ENCODE peak calls at places on chromosomes 3 and 15, in nine cellular contexts. Y is HFFc6, H is nucleus accumbens, Q is NCI-H1048, O is HEK293T, N is astrocyte of the spinal cord, V is AG09309, F is GM23248, A is SK-N-DZ. P is an unnamed sample.

GRCh38 chr3:127667119-127667681 is 5.6 kb upstream of the ABTB1 start:
- DNase-seq in Q (no peak), A (no peak), Y (no peak), O (no peak), N (no peak), V (no peak), F (no peak), H (no peak), P (no peak)

GRCh38 chr15:22979069-22979698 is 984 bp downstream of the CYFIP1 start:
- DNase-seq in Q (no peak), N (peak), H (no peak), Y (peak), F (peak), V (no peak), O (peak), A (peak), P (peak)

GRCh38 chr3:46442591-46443530 is 21.8 kb downstream of the LTF start:
- DNase-seq in O (no peak), N (peak), V (no peak), Q (no peak), F (peak), A (no peak), Y (peak), H (no peak), P (peak)

GRCh38 chr3:111292117-111292516 is 220.5 kb downstream of the NECTIN3 start:
- DNase-seq in Y (no peak), N (no peak), O (no peak), H (no peak), F (no peak), Q (no peak), V (no peak), A (no peak), P (no peak)

GRCh38 chr15:69090197-69090948 is 70.1 kb upstream of the GLCE start:
- DNase-seq in V (no peak), Q (no peak), F (peak), A (peak), H (no peak), N (peak), O (no peak), Y (peak), P (no peak)

GRCh38 chr15:66870880-66871388 is 168.9 kb downstream of the SMAD6 start:
- DNase-seq in Q (no peak), F (no peak), N (no peak), H (no peak), A (no peak), Y (no peak), V (no peak), O (no peak), P (no peak)

GRCh38 chr15:82919231-82919886 is 33.2 kb downstream of the HOMER2 start:
- DNase-seq in V (no peak), O (no peak), N (no peak), A (no peak), Q (no peak), H (no peak), Y (no peak), F (no peak), P (peak)

GRCh38 chr3:194504146-194504545 is 17.3 kb upstream of the ATP13A3 start:
- DNase-seq in H (no peak), O (no peak), N (no peak), F (no peak), V (no peak), A (no peak), Q (no peak), Y (no peak), P (no peak)

GRCh38 chr3:101611023-101611422 is 37.0 kb downstream of the PCNP start:
- DNase-seq in Q (no peak), V (no peak), O (no peak), Y (no peak), N (no peak), H (no peak), A (no peak), F (no peak), P (no peak)

GRCh38 chr3:186022931-186023330 is 85.1 kb upstream of the TRA2B start:
- DNase-seq in F (no peak), N (no peak), Q (no peak), V (no peak), Y (no peak), O (no peak), A (no peak), H (no peak), P (no peak)

GRCh38 chr15:30062881-30063280 is 19.9 kb upstream of the GOLGA8J start:
- DNase-seq in O (no peak), F (peak), Y (peak), N (peak), A (no peak), Q (no peak), V (no peak), H (no peak), P (no peak)

GRCh38 chr3:24686764-24687163 is 192.1 kb upstream of the THRB start:
- DNase-seq in H (no peak), Q (no peak), V (no peak), Y (no peak), O (no peak), F (peak), A (no peak), N (peak), P (no peak)